ENCODE peak calls at places on chromosomes 11 and 22, in eight cellular contexts. C, T, G, B, E, M, P and W are unnamed samples.

GRCh38 chr11:63012450-63013238 is 3.0 kb downstream of the SLC22A8 start:
- DNase-seq in C (no peak), T (no peak), G (no peak), B (no peak), E (no peak), M (peak), P (no peak), W (no peak)

GRCh38 chr22:26751217-26751616 is 93.8 kb downstream of the MIAT start:
- DNase-seq in C (no peak), T (peak), G (peak), B (no peak), E (no peak), M (no peak), P (no peak), W (no peak)

GRCh38 chr22:42786606-42787356 is 66.1 kb upstream of the A4GALT start:
- DNase-seq in C (no peak), T (no peak), G (no peak), B (no peak), E (no peak), M (no peak), P (no peak), W (no peak)

GRCh38 chr11:75264971-75265370 is 24.4 kb downstream of the TPBGL start:
- DNase-seq in C (no peak), T (no peak), G (no peak), B (no peak), E (no peak), M (no peak), P (no peak), W (no peak)

GRCh38 chr22:46061124-46061410 is 84.1 kb upstream of the WNT7B start:
- DNase-seq in C (no peak), T (no peak), G (no peak), B (peak), E (no peak), M (no peak), P (no peak), W (no peak)

GRCh38 chr11:57458060-57458409 is 2.3 kb upstream of the RTN4RL2 start:
- DNase-seq in C (no peak), T (no peak), G (no peak), B (no peak), E (no peak), M (no peak), P (no peak), W (no peak)

GRCh38 chr11:122319842-122320555 is 204.0 kb upstream of the BLID start:
- DNase-seq in C (peak), T (no peak), G (no peak), B (no peak), E (no peak), M (no peak), P (peak), W (no peak)

GRCh38 chr11:113681711-113682410 is 24.2 kb downstream of the TMPRSS5 start:
- DNase-seq in C (peak), T (no peak), G (no peak), B (no peak), E (no peak), M (no peak), P (peak), W (no peak)

GRCh38 chr22:50530280-50530856 is 556 bp upstream of the TYMP start:
- DNase-seq in C (no peak), T (peak), G (no peak), B (peak), E (peak), M (no peak), P (peak), W (peak)

GRCh38 chr22:26564181-26564580 is 25.8 kb downstream of the TPST2 start:
- DNase-seq in C (no peak), T (no peak), G (no peak), B (no peak), E (peak), M (no peak), P (no peak), W (no peak)

GRCh38 chr11:44338721-44339529 is 29.0 kb upstream of the ALX4 start:
- DNase-seq in C (no peak), T (no peak), G (no peak), B (no peak), E (no peak), M (no peak), P (no peak), W (no peak)

GRCh38 chr11:114192841-114193389 is 103.3 kb upstream of the NNMT start:
- DNase-seq in C (no peak), T (no peak), G (no peak), B (no peak), E (no peak), M (no peak), P (no peak), W (no peak)

GRCh38 chr11:43952401-43953342 is 10.2 kb downstream of the C11orf96 start:
- DNase-seq in C (no peak), T (no peak), G (no peak), B (no peak), E (no peak), M (no peak), P (no peak), W (peak)

GRCh38 chr11:106482920-106483761 is 405.7 kb downstream of the AASDHPPT start:
- DNase-seq in C (no peak), T (peak), G (peak), B (no peak), E (no peak), M (peak), P (peak), W (peak)

GRCh38 chr11:68383976-68384501 is 71.6 kb downstream of the LRP5 start:
- DNase-seq in C (peak), T (peak), G (no peak), B (peak), E (peak), M (peak), P (peak), W (peak)
- TF ChIP-seq CTCF in C (peak), T (peak), G (peak), B (peak), E (peak), M (peak), P (peak), W (peak)

GRCh38 chr11:7967826-7968225 is 2.6 kb upstream of the NLRP10 start:
- DNase-seq in C (no peak), T (peak), G (no peak), B (no peak), E (no peak), M (no peak), P (peak), W (peak)
- H3K4me3 ChIP-seq in C (no peak), T (no peak), G (no peak), B (no peak), E (no peak), M (no peak), P (no peak), W (no peak)

GRCh38 chr11:61161190-61162091 is at the start of gene VPS37C:
- DNase-seq in C (peak), T (peak), G (peak), B (peak), E (peak), M (peak), P (peak), W (peak)
- TF ChIP-seq CTCF in C (no peak), T (no peak), G (no peak), B (no peak), E (no peak), M (no peak), P (no peak), W (no peak)

GRCh38 chr11:36792870-36793541 is 195.0 kb upstream of the RAG2 start:
- DNase-seq in C (no peak), T (no peak), G (no peak), B (no peak), E (no peak), M (no peak), P (peak), W (no peak)

GRCh38 chr11:36790450-36790849 is 192.4 kb upstream of the RAG2 start:
- DNase-seq in C (no peak), T (no peak), G (no peak), B (no peak), E (no peak), M (peak), P (peak), W (no peak)

GRCh38 chr11:36791957-36792356 is 193.9 kb upstream of the RAG2 start:
- DNase-seq in C (no peak), T (no peak), G (no peak), B (no peak), E (no peak), M (no peak), P (no peak), W (no peak)

GRCh38 chr11:36793542-36793926 is 195.5 kb upstream of the RAG2 start:
- DNase-seq in C (peak), T (no peak), G (no peak), B (no peak), E (no peak), M (peak), P (peak), W (no peak)
- H3K4me3 ChIP-seq in C (no peak), T (no peak), G (no peak), B (no peak), E (no peak), M (no peak), P (no peak), W (no peak)

GRCh38 chr11:118957549-118957948 is 1.5 kb downstream of the UPK2 start:
- DNase-seq in C (no peak), T (no peak), G (no peak), B (no peak), E (no peak), M (no peak), P (no peak), W (no peak)

GRCh38 chr11:118956094-118956846 is at the start of gene UPK2:
- DNase-seq in C (peak), T (peak), G (peak), B (peak), E (peak), M (peak), P (peak), W (peak)

GRCh38 chr11:118957968-118958367 is 1.9 kb downstream of the UPK2 start:
- DNase-seq in C (no peak), T (no peak), G (no peak), B (no peak), E (no peak), M (no peak), P (no peak), W (no peak)

GRCh38 chr11:118958577-118958976 is 2.5 kb downstream of the UPK2 start:
- DNase-seq in C (no peak), T (no peak), G (no peak), B (no peak), E (no peak), M (no peak), P (no peak), W (no peak)

GRCh38 chr11:118956847-118957469 is 860 bp downstream of the UPK2 start:
- DNase-seq in C (no peak), T (no peak), G (no peak), B (no peak), E (no peak), M (no peak), P (no peak), W (no peak)
- TF ChIP-seq CTCF in C (no peak), T (no peak), G (no peak), B (no peak), E (no peak), M (no peak), P (no peak), W (no peak)